ENCODE peak calls at places on chromosomes 12 and 14, in four cellular contexts. One of them, this sample, is unnamed.

GRCh38 chr14:32383337-32384009 is 54.4 kb downstream of the AKAP6 start:
- DNase-seq in astrocyte of the spinal cord: no peak
- DNase-seq in Caco-2: no peak
- DNase-seq in brain microvascular endothelial cell: no peak
- DNase-seq in this sample: no peak

GRCh38 chr12:132367401-132367851 is 38.0 kb upstream of the GALNT9 start:
- DNase-seq in astrocyte of the spinal cord: no peak
- DNase-seq in brain microvascular endothelial cell: no peak
- DNase-seq in Caco-2: no peak
- DNase-seq in this sample: no peak

GRCh38 chr12:12523229-12523628 is 39.4 kb downstream of the DUSP16 start:
- DNase-seq in brain microvascular endothelial cell: no peak
- DNase-seq in Caco-2: no peak
- DNase-seq in astrocyte of the spinal cord: no peak
- DNase-seq in this sample: no peak

GRCh38 chr12:43069768-43070221 is 480.2 kb upstream of the PRICKLE1 start:
- DNase-seq in brain microvascular endothelial cell: no peak
- DNase-seq in Caco-2: no peak
- DNase-seq in astrocyte of the spinal cord: peak; percentile 22
- DNase-seq in this sample: no peak

GRCh38 chr12:52082988-52083637 is 3.6 kb downstream of the SMIM41 start:
- DNase-seq in brain microvascular endothelial cell: peak; percentile 20
- DNase-seq in Caco-2: peak; percentile 68
- DNase-seq in astrocyte of the spinal cord: peak; percentile 38
- DNase-seq in this sample: peak; percentile 88

GRCh38 chr14:90720832-90721231 is 95.4 kb downstream of the TTC7B start:
- DNase-seq in Caco-2: no peak
- DNase-seq in brain microvascular endothelial cell: no peak
- DNase-seq in astrocyte of the spinal cord: no peak
- DNase-seq in this sample: no peak

GRCh38 chr14:55451950-55452349 is 11.5 kb upstream of the TBPL2 start:
- DNase-seq in astrocyte of the spinal cord: no peak
- DNase-seq in brain microvascular endothelial cell: no peak
- DNase-seq in Caco-2: no peak
- DNase-seq in this sample: no peak

GRCh38 chr14:81819344-81819743 is 285.7 kb upstream of the SEL1L start:
- DNase-seq in brain microvascular endothelial cell: no peak
- DNase-seq in Caco-2: no peak
- DNase-seq in astrocyte of the spinal cord: no peak
- DNase-seq in this sample: no peak

GRCh38 chr14:100012928-100013327 is 52.3 kb upstream of the EVL start:
- DNase-seq in astrocyte of the spinal cord: no peak
- DNase-seq in Caco-2: no peak
- DNase-seq in brain microvascular endothelial cell: no peak
- DNase-seq in this sample: no peak

DNA sequence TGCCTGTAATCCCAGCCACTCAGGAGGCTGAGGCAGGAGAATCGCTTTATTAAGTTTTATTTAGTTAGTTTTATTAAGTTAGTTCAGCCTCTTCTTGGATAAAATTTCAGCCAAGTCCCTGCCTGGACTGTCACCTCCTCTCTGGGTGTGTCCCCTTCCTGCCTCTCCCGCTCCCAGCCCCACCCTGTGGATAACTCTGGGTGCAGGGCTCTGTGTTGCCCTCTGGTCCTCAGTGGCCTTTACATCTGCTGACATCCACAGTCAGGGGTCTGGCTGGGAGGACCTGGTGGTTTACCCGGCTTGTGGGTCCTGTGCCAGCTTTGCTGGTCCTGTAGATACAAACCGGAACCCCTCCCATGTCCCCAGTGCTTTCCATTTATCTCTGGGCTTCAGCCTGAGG is 29.0 kb upstream of the PLEKHG3 start:
- DNase-seq in brain microvascular endothelial cell: no peak
- DNase-seq in astrocyte of the spinal cord: no peak
- DNase-seq in Caco-2: no peak
- DNase-seq in this sample: no peak
- TF ChIP-seq CTCF in brain microvascular endothelial cell: no peak
- TF ChIP-seq CTCF in astrocyte of the spinal cord: no peak
- TF ChIP-seq CTCF in Caco-2: no peak
- TF ChIP-seq CTCF in this sample: no peak

GRCh38 chr12:19893514-19893913 is 454.2 kb downstream of the AEBP2 start:
- DNase-seq in brain microvascular endothelial cell: peak; percentile 27
- DNase-seq in astrocyte of the spinal cord: peak; percentile 52
- DNase-seq in Caco-2: no peak
- DNase-seq in this sample: peak; percentile 19
- TF ChIP-seq CTCF in brain microvascular endothelial cell: peak; percentile 44
- TF ChIP-seq CTCF in astrocyte of the spinal cord: peak; percentile 43
- TF ChIP-seq CTCF in Caco-2: peak; percentile 21
- TF ChIP-seq CTCF in this sample: peak; percentile 27

GRCh38 chr12:66279127-66279712 is 23.1 kb upstream of the HELB start:
- DNase-seq in brain microvascular endothelial cell: peak; percentile 40
- DNase-seq in Caco-2: no peak
- DNase-seq in astrocyte of the spinal cord: peak; percentile 22
- DNase-seq in this sample: no peak
- TF ChIP-seq CTCF in brain microvascular endothelial cell: peak; percentile 96
- TF ChIP-seq CTCF in Caco-2: peak; percentile 51
- TF ChIP-seq CTCF in astrocyte of the spinal cord: peak; percentile 90
- TF ChIP-seq CTCF in this sample: peak; percentile 62

GRCh38 chr12:22812531-22812930 is 187.6 kb downstream of the ETNK1 start:
- DNase-seq in astrocyte of the spinal cord: no peak
- DNase-seq in brain microvascular endothelial cell: no peak
- DNase-seq in Caco-2: no peak
- DNase-seq in this sample: no peak
- TF ChIP-seq CTCF in astrocyte of the spinal cord: no peak
- TF ChIP-seq CTCF in brain microvascular endothelial cell: no peak
- TF ChIP-seq CTCF in Caco-2: no peak
- TF ChIP-seq CTCF in this sample: no peak

DNA sequence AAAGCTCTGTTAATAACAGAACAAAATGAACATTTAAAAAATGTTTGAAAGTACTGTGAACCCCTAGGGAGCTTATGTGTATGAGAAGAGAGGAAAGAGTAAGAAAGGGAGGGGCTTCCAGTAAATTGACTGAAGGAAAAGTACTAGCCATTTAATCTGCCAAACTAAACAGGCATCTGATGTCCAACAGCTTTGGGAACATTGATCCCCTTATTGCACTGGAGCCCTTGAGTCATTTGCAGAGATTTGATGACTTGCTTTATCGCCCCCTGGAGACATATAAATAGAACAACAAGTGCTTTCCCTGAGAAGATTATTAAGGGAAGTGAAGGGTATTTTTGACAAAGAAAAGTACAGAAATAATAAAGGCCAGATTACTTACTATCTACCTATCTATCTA is 319.3 kb upstream of the NOVA1 start:
- DNase-seq in astrocyte of the spinal cord: peak; percentile 47
- DNase-seq in brain microvascular endothelial cell: no peak
- DNase-seq in Caco-2: no peak
- DNase-seq in this sample: no peak
- TF ChIP-seq CTCF in astrocyte of the spinal cord: peak; percentile 57
- TF ChIP-seq CTCF in brain microvascular endothelial cell: peak; percentile 46
- TF ChIP-seq CTCF in Caco-2: peak; percentile 35
- TF ChIP-seq CTCF in this sample: peak; percentile 12

GRCh38 chr12:3492868-3493224 is 1.8 kb downstream of the PRMT8 start:
- DNase-seq in astrocyte of the spinal cord: no peak
- DNase-seq in brain microvascular endothelial cell: no peak
- DNase-seq in Caco-2: no peak
- DNase-seq in this sample: no peak
- TF ChIP-seq CTCF in astrocyte of the spinal cord: no peak
- TF ChIP-seq CTCF in brain microvascular endothelial cell: no peak
- TF ChIP-seq CTCF in Caco-2: no peak
- TF ChIP-seq CTCF in this sample: no peak

DNA sequence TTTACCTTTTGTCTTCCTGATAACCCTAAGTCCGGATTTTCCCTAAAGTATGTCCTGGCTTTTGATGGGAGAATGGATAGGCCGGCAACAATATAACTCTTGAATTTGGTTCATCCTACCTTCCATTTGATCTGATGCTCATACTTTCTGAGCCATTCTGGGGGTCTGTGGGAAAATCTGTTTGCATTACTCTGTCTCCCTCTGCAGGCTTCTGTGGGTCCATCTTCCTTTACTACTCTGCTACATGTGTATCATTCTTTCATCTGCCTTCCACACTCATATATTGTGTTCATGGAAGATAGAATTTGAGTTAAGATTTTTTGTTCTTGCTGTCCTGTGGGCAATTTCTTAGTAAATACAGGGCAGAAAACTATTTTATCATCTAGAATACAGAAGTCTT is 101.5 kb downstream of the NAV3 start:
- DNase-seq in Caco-2: no peak
- DNase-seq in astrocyte of the spinal cord: no peak
- DNase-seq in brain microvascular endothelial cell: no peak
- DNase-seq in this sample: no peak
- TF ChIP-seq CTCF in Caco-2: peak; percentile 15
- TF ChIP-seq CTCF in astrocyte of the spinal cord: peak; percentile 21
- TF ChIP-seq CTCF in brain microvascular endothelial cell: peak; percentile 52
- TF ChIP-seq CTCF in this sample: no peak

This sample was measured in GM13977.